ENCODE peak calls at places on chromosomes 12 and 14, in eight cellular contexts. L is ELF-1, H is heart left ventricle, J is H54, R is adipocyte, P is NCI-H1092 treated with DMSO at 0.1 percent for 48 hours, K is ACHN, N is SHP77. F is an unnamed sample.

GRCh38 chr12:113641426-113641825 is 169.8 kb upstream of the LHX5 start:
- DNase-seq in N (no peak), R (no peak), L (no peak), H (no peak), J (no peak), K (no peak), P (no peak), F (no peak)

GRCh38 chr12:106901276-106901675 is 54.4 kb upstream of the TMEM263 start:
- DNase-seq in P (no peak), L (no peak), J (no peak), K (peak), R (no peak), H (no peak), N (no peak), F (no peak)

GRCh38 chr12:123250471-123251383 is 17.5 kb downstream of the MTRFR start:
- DNase-seq in H (no peak), P (no peak), L (peak), R (no peak), N (peak), J (no peak), K (peak), F (no peak)

GRCh38 chr12:94560416-94561221 is 89.7 kb downstream of the TMCC3 start:
- DNase-seq in K (peak), P (no peak), R (peak), L (peak), N (no peak), H (no peak), J (peak), F (peak)

GRCh38 chr12:47737936-47738335 is 12.6 kb upstream of the ENDOU start:
- DNase-seq in R (no peak), P (no peak), J (no peak), K (no peak), N (no peak), H (no peak), L (no peak), F (no peak)

GRCh38 chr12:131195796-131196195 is 242.1 kb downstream of the ADGRD1 start:
- DNase-seq in J (no peak), R (no peak), L (no peak), K (no peak), N (no peak), H (no peak), P (no peak), F (no peak)

GRCh38 chr14:67168110-67168441 is 21.2 kb upstream of the GARIN2 start:
- DNase-seq in L (no peak), R (no peak), H (no peak), P (no peak), N (no peak), J (no peak), K (no peak), F (no peak)

GRCh38 chr12:53645191-53645590 is 19.0 kb upstream of the ATF7 start:
- DNase-seq in K (no peak), H (no peak), J (no peak), P (no peak), R (peak), N (no peak), L (no peak), F (no peak)

GRCh38 chr12:57456145-57456700 is 1.1 kb downstream of the INHBE start:
- DNase-seq in N (peak), K (peak), R (peak), J (no peak), P (no peak), L (peak), H (no peak), F (no peak)

GRCh38 chr14:87888136-87888999 is 104.6 kb downstream of the GALC start:
- DNase-seq in P (peak), K (peak), L (peak), R (no peak), J (no peak), H (no peak), N (peak), F (peak)

GRCh38 chr14:20179218-20179617 is 11.5 kb upstream of the OR11G2 start:
- DNase-seq in J (no peak), R (no peak), H (no peak), P (no peak), K (no peak), L (no peak), N (no peak), F (no peak)

GRCh38 chr14:52124791-52125661 is 56.2 kb upstream of the NID2 start:
- DNase-seq in H (peak), J (no peak), P (no peak), N (no peak), K (no peak), L (peak), R (peak), F (peak)

GRCh38 chr12:112577473-112578334 is 159.0 kb downstream of the PTPN11 start:
- DNase-seq in K (no peak), N (no peak), H (no peak), P (no peak), R (no peak), J (no peak), L (peak), F (no peak)

GRCh38 chr14:85531141-85531593 is 1.2 kb downstream of the FLRT2 start:
- DNase-seq in N (no peak), J (no peak), L (peak), K (no peak), P (no peak), H (peak), R (peak), F (peak)

GRCh38 chr14:96863327-96863985 is 66.3 kb downstream of the VRK1 start:
- DNase-seq in J (no peak), L (no peak), H (no peak), R (no peak), K (no peak), P (peak), N (no peak), F (no peak)

GRCh38 chr14:68191567-68192321 is 372.2 kb downstream of the RAD51B start:
- DNase-seq in H (no peak), L (no peak), K (peak), N (no peak), R (no peak), J (no peak), P (peak), F (no peak)

GRCh38 chr12:111937429-111937828 is 75.5 kb downstream of the TMEM116 start:
- DNase-seq in J (no peak), N (no peak), H (no peak), R (no peak), L (no peak), P (no peak), K (no peak), F (no peak)

GRCh38 chr12:100020370-100020769 is 35.6 kb upstream of the ANKS1B start:
- DNase-seq in N (no peak), P (no peak), H (no peak), J (no peak), K (no peak), L (no peak), R (no peak), F (no peak)

GRCh38 chr12:132866251-132866828 is 21.1 kb downstream of the CHFR start:
- DNase-seq in N (no peak), P (no peak), K (no peak), L (peak), J (no peak), H (no peak), R (peak), F (no peak)

GRCh38 chr12:11916113-11916512 is 154.6 kb upstream of the BCL2L14 start:
- DNase-seq in J (no peak), L (no peak), H (no peak), N (no peak), R (no peak), K (no peak), P (no peak), F (no peak)

GRCh38 chr14:106094654-106095189 is 568.3 kb downstream of the TMEM121 start:
- DNase-seq in L (peak), H (no peak), R (no peak), N (no peak), P (no peak), K (peak), J (peak), F (no peak)

GRCh38 chr12:109714141-109714912 is 702 bp downstream of the FAM222A start:
- DNase-seq in N (peak), J (peak), P (peak), L (peak), K (peak), R (peak), H (peak), F (no peak)

GRCh38 chr12:31217356-31218130 is 108.4 kb downstream of the SINHCAF start:
- DNase-seq in N (no peak), R (no peak), K (no peak), H (no peak), J (no peak), P (no peak), L (peak), F (no peak)

GRCh38 chr12:59403259-59403932 is 192.4 kb upstream of the SLC16A7 start:
- DNase-seq in L (peak), J (peak), R (peak), K (peak), P (peak), N (peak), H (no peak), F (peak)

GRCh38 chr12:752673-753400 is 458 bp downstream of the WNK1 start:
- DNase-seq in P (peak), N (no peak), R (peak), J (no peak), H (peak), K (peak), L (peak), F (peak)

GRCh38 chr14:35855886-35856481 is 29.8 kb downstream of the BRMS1L start:
- DNase-seq in J (no peak), H (no peak), L (no peak), K (no peak), P (no peak), R (no peak), N (no peak), F (no peak)

GRCh38 chr14:65229431-65230286 is 127.3 kb upstream of the MAX start:
- DNase-seq in K (no peak), P (peak), N (no peak), H (peak), R (peak), L (no peak), J (no peak), F (no peak)

GRCh38 chr12:130394906-130395305 is 57.2 kb downstream of the PIWIL1 start:
- DNase-seq in K (no peak), L (no peak), R (no peak), N (no peak), P (no peak), J (no peak), H (no peak), F (no peak)

GRCh38 chr12:126397071-126397571 is 1331.9 kb downstream of the AACS start:
- DNase-seq in L (no peak), P (no peak), J (no peak), H (no peak), K (no peak), N (no peak), R (no peak), F (no peak)

GRCh38 chr14:49581209-49581960 is 4.8 kb downstream of the RPS29 start:
- DNase-seq in L (no peak), K (no peak), P (no peak), N (no peak), J (no peak), R (no peak), H (no peak), F (no peak)

GRCh38 chr14:75295061-75295461 is 16.4 kb downstream of the FOS start:
- DNase-seq in R (peak), P (no peak), H (peak), N (no peak), K (peak), L (peak), J (no peak), F (no peak)

GRCh38 chr12:95700316-95700785 is 90.2 kb downstream of the NTN4 start:
- DNase-seq in N (no peak), H (no peak), K (peak), P (no peak), J (peak), L (no peak), R (peak), F (peak)

GRCh38 chr14:93110856-93111419 is 4.8 kb downstream of the ITPK1 start:
- DNase-seq in L (no peak), K (no peak), N (no peak), J (no peak), R (no peak), P (no peak), H (no peak), F (no peak)

GRCh38 chr12:130290114-130290513 is 47.6 kb upstream of the PIWIL1 start:
- DNase-seq in H (no peak), N (no peak), P (no peak), L (no peak), J (no peak), K (no peak), R (no peak), F (no peak)

GRCh38 chr14:92747701-92748258 is 647 bp downstream of the LGMN start:
- DNase-seq in L (peak), N (no peak), P (no peak), H (no peak), K (peak), R (peak), J (no peak), F (no peak)

GRCh38 chr12:12721251-12721689 is 4.1 kb downstream of the CDKN1B start:
- DNase-seq in R (no peak), K (no peak), L (no peak), P (peak), J (no peak), N (peak), H (no peak), F (no peak)

GRCh38 chr12:77153706-77154105 is 88.3 kb upstream of the E2F7 start:
- DNase-seq in L (no peak), K (no peak), J (no peak), R (peak), H (no peak), N (no peak), P (no peak), F (no peak)

GRCh38 chr12:97968641-97969171 is 506.1 kb downstream of the RMST start:
- DNase-seq in N (peak), K (no peak), L (no peak), H (no peak), R (no peak), J (no peak), P (peak), F (no peak)

GRCh38 chr14:71452535-71452934 is 479.7 kb upstream of the RGS6 start:
- DNase-seq in H (no peak), N (no peak), P (no peak), R (no peak), J (no peak), K (no peak), L (no peak), F (no peak)

GRCh38 chr12:18430425-18431048 is 169.2 kb downstream of the PIK3C2G start:
- DNase-seq in P (peak), L (peak), N (peak), R (peak), H (peak), J (peak), K (peak), F (no peak)

F was measured in HS-27A.